ENCODE peak calls at places on chromosomes 7 and 10, in ten cellular contexts. E is HCT116, N is IMR-90, O is adrenal gland, Q is right lobe of liver, C is A549, A is ovary, H is uterus, T is GM12892, Z is transverse colon. F is an unnamed sample.
A peak's percentile ranks its signal among the peaks of the same experiment; 100 is the strongest.

GRCh38 chr7:24340727-24341126 is 56.7 kb downstream of the NPY start:
- DNase-seq in E (no peak), N (no peak), O (no peak), Q (no peak), C (no peak), A (no peak), H (no peak), T (no peak), Z (no peak), F (no peak)

GRCh38 chr10:28326516-28327493 is 23.9 kb upstream of the MPP7 start:
- DNase-seq in E (no peak), N (peak; percentile 63), O (peak; percentile 46), Q (no peak), C (no peak), A (peak; percentile 33), H (peak; percentile 53), T (no peak), Z (peak; percentile 14), F (no peak)

GRCh38 chr10:124738441-124738840 is 5.7 kb downstream of the FAM53B start:
- DNase-seq in E (no peak), N (no peak), O (no peak), Q (no peak), C (no peak), A (no peak), H (no peak), T (no peak), Z (no peak), F (no peak)

GRCh38 chr10:61166065-61166464 is 222.1 kb upstream of the RHOBTB1 start:
- DNase-seq in E (no peak), N (no peak), O (no peak), Q (no peak), C (no peak), A (no peak), H (no peak), T (no peak), Z (no peak), F (no peak)

GRCh38 chr7:100585511-100586265 is at the start of gene LRCH4:
- DNase-seq in E (no peak), N (no peak), O (peak; percentile 61), Q (peak; percentile 83), C (peak; percentile 42), A (no peak), H (no peak), T (peak; percentile 99), Z (peak; percentile 77), F (peak; percentile 94)

GRCh38 chr10:79098596-79099015 is 29.8 kb downstream of the ZMIZ1 start:
- DNase-seq in E (no peak), N (peak; percentile 54), O (no peak), Q (no peak), C (no peak), A (no peak), H (no peak), T (peak; percentile 68), Z (no peak), F (no peak)

GRCh38 chr10:78181381-78182055 is 147.9 kb downstream of the RPS24 start:
- DNase-seq in E (no peak), N (no peak), O (no peak), Q (no peak), C (no peak), A (no peak), H (no peak), T (no peak), Z (no peak), F (no peak)

GRCh38 chr10:25493122-25493893 is 318.5 kb downstream of the GPR158 start:
- DNase-seq in E (peak; percentile 50), N (peak; percentile 0), O (peak; percentile 33), Q (no peak), C (peak; percentile 83), A (no peak), H (no peak), T (no peak), Z (no peak), F (no peak)

GRCh38 chr7:1225462-1226154 is 7.1 kb upstream of the UNCX start:
- DNase-seq in E (no peak), N (no peak), O (no peak), Q (no peak), C (no peak), A (no peak), H (no peak), T (peak; percentile 69), Z (no peak), F (no peak)

GRCh38 chr7:100967292-100967863 is 2.0 kb upstream of the MUC12 start:
- DNase-seq in E (no peak), N (no peak), O (no peak), Q (no peak), C (peak; percentile 31), A (no peak), H (no peak), T (no peak), Z (peak; percentile 47), F (no peak)

GRCh38 chr10:117166420-117167345 is 28.6 kb upstream of the VAX1 start:
- DNase-seq in E (no peak), N (no peak), O (no peak), Q (no peak), C (no peak), A (no peak), H (no peak), T (no peak), Z (no peak), F (no peak)

GRCh38 chr7:113087278-113087998 is 811 bp upstream of the GPR85 start:
- DNase-seq in E (no peak), N (peak; percentile 94), O (no peak), Q (no peak), C (peak; percentile 10), A (no peak), H (no peak), T (no peak), Z (no peak), F (no peak)

GRCh38 chr7:94701555-94701973 is 45.6 kb upstream of the SGCE start:
- DNase-seq in E (peak; percentile 28), N (peak; percentile 52), O (no peak), Q (no peak), C (peak; percentile 58), A (no peak), H (no peak), T (no peak), Z (no peak), F (no peak)

GRCh38 chr10:49139866-49140195 is 6.0 kb upstream of the FAM170B start:
- DNase-seq in E (peak; percentile 37), N (peak; percentile 99), O (peak; percentile 41), Q (no peak), C (peak; percentile 71), A (no peak), H (no peak), T (no peak), Z (no peak), F (no peak)

GRCh38 chr10:58157076-58157766 is 110.5 kb downstream of the IPMK start:
- DNase-seq in E (no peak), N (peak; percentile 95), O (no peak), Q (no peak), C (peak; percentile 47), A (no peak), H (no peak), T (no peak), Z (no peak), F (no peak)

GRCh38 chr10:7405637-7406036 is 5.2 kb downstream of the SFMBT2 start:
- DNase-seq in E (no peak), N (no peak), O (no peak), Q (no peak), C (no peak), A (no peak), H (no peak), T (no peak), Z (no peak), F (no peak)

GRCh38 chr7:157795631-157796030 is 458.8 kb downstream of the DNAJB6 start:
- DNase-seq in E (no peak), N (no peak), O (no peak), Q (no peak), C (no peak), A (no peak), H (no peak), T (no peak), Z (no peak), F (no peak)

GRCh38 chr10:14587540-14588083 is 187.1 kb downstream of the FAM107B start:
- DNase-seq in E (no peak), N (no peak), O (no peak), Q (no peak), C (no peak), A (no peak), H (no peak), T (no peak), Z (no peak), F (no peak)

GRCh38 chr7:153401795-153402720 is 642.5 kb downstream of the ACTR3B start:
- DNase-seq in E (no peak), N (no peak), O (no peak), Q (no peak), C (no peak), A (no peak), H (no peak), T (no peak), Z (no peak), F (no peak)
- TF ChIP-seq POLR2A in E (no peak), N (no peak), O (no peak), Q (no peak), C (no peak), A (no peak), H (no peak), T (no peak), Z (no peak), F (no peak)

DNA sequence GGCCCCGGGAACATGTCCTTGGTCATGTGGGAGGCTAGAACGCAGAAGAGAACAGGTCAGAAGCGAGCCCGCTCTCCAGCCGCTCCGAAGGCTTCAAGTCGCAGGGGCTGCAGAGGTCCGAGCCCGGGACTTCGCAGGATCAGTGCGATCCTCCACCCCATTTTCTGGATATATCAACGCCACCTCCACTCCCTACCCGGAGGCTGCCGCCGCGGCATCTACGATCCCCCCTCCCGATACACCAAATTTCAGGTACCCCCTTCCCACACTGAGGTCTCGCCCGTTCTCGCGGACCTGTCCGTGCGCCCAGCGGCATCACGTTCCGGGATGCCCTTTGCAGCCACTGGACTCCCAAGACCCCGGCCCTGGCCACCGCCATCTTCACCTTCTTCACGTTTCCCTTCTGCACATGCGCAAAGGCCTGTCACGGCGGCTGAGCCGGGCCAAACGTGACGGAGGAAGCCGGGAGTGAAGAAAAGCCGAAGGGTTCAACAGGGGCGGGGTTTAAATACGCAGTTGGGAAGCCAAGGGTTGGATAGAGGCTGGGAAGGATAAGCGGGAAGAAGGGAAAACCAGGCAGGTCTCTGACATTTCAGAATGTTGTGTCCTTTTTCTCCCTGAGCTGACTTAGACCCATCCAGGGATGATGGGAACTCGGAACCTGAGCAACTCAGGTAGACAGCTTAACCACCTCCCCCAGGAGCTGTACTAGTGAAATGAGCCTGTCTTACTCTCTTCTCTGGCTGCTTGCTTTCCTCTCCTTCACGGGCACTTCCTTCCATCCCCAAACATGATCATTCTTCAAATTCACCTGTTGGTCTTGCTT is at the start of gene NDUFB8:
- DNase-seq in E (peak; percentile 81), N (peak; percentile 72), O (peak; percentile 91), Q (peak; percentile 92), C (peak; percentile 87), A (peak; percentile 92), H (peak; percentile 87), T (peak; percentile 60), Z (peak; percentile 94), F (peak; percentile 95)
- TF ChIP-seq POLR2A in E (peak; percentile 91), N (peak; percentile 8), O (peak; percentile 53), Q (peak; percentile 34), C (peak; percentile 83), A (peak; percentile 52), H (peak; percentile 38), T (peak; percentile 86), Z (peak; percentile 65), F (no peak)

GRCh38 chr10:100996678-100997363 is 2.8 kb upstream of the LZTS2 start:
- DNase-seq in E (no peak), N (no peak), O (no peak), Q (peak; percentile 72), C (peak; percentile 40), A (no peak), H (no peak), T (peak; percentile 67), Z (peak; percentile 55), F (peak; percentile 91)
- TF ChIP-seq POLR2A in E (peak; percentile 25), N (no peak), O (no peak), Q (no peak), C (no peak), A (no peak), H (no peak), T (no peak), Z (no peak), F (no peak)

GRCh38 chr7:5045558-5046396 is at the start of gene RBAK:
- DNase-seq in E (peak; percentile 92), N (peak; percentile 95), O (peak; percentile 94), Q (peak; percentile 98), C (peak; percentile 97), A (peak; percentile 93), H (peak; percentile 91), T (peak; percentile 84), Z (peak; percentile 96), F (peak; percentile 98)
- TF ChIP-seq POLR2A in E (peak; percentile 87), N (peak; percentile 76), O (no peak), Q (peak; percentile 74), C (peak; percentile 74), A (no peak), H (peak; percentile 52), T (peak; percentile 83), Z (peak; percentile 56), F (no peak)

F was measured in spleen.